ENCODE peak calls at places on chromosome 22, in six cellular contexts. V is IMR-90, H is H9, R is neuronal stem cell, O is mesendoderm, S is mesenchymal stem cell. W is an unnamed sample.

GRCh38 chr22:17785185-17786184 is 11.2 kb upstream of the BID start:
- DNase-seq in V (no peak), H (peak), R (no peak), O (peak), S (peak), W (peak)

GRCh38 chr22:20948989-20949388 is 18.1 kb upstream of the AIFM3 start:
- DNase-seq in V (no peak), H (no peak), R (no peak), O (no peak), S (no peak), W (no peak)

GRCh38 chr22:48894064-48894671 is 933.5 kb downstream of the BRD1 start:
- DNase-seq in V (no peak), H (peak), R (no peak), O (peak), S (no peak), W (no peak)

GRCh38 chr22:23632178-23632577 is at the start of gene DRICH1:
- DNase-seq in V (no peak), H (no peak), R (no peak), O (no peak), S (no peak), W (no peak)

GRCh38 chr22:44531487-44531886 is 33.5 kb upstream of the RTL6 start:
- DNase-seq in V (no peak), H (no peak), R (no peak), O (no peak), S (no peak), W (no peak)

GRCh38 chr22:35632902-35633301 is 15.3 kb upstream of the APOL6 start:
- DNase-seq in V (no peak), H (no peak), R (no peak), O (no peak), S (no peak), W (no peak)

GRCh38 chr22:29689872-29690213 is 30.0 kb upstream of the CABP7 start:
- DNase-seq in V (peak), H (peak), R (peak), O (peak), S (peak), W (peak)

GRCh38 chr22:23288301-23289129 is 108.2 kb downstream of the BCR start:
- DNase-seq in V (no peak), H (no peak), R (no peak), O (no peak), S (no peak), W (no peak)

GRCh38 chr22:42160251-42160650 is 29.6 kb upstream of the CYP2D6 start:
- DNase-seq in V (no peak), H (no peak), R (no peak), O (no peak), S (no peak), W (no peak)

GRCh38 chr22:47552024-47552423 is 789.6 kb downstream of the TBC1D22A start:
- DNase-seq in V (no peak), H (no peak), R (no peak), O (no peak), S (no peak), W (no peak)

GRCh38 chr22:47371263-47372090 is 609.0 kb downstream of the TBC1D22A start:
- DNase-seq in V (no peak), H (peak), R (no peak), O (no peak), S (no peak), W (no peak)

GRCh38 chr22:47197735-47198500 is 435.5 kb downstream of the TBC1D22A start:
- DNase-seq in V (no peak), H (peak), R (no peak), O (no peak), S (no peak), W (no peak)

GRCh38 chr22:18088825-18089568 is 11.2 kb downstream of the PEX26 start:
- DNase-seq in V (no peak), H (no peak), R (no peak), O (no peak), S (no peak), W (no peak)

GRCh38 chr22:22783505-22783904 is 104.1 kb upstream of the IGLL5 start:
- DNase-seq in V (no peak), H (no peak), R (no peak), O (no peak), S (no peak), W (no peak)

DNA sequence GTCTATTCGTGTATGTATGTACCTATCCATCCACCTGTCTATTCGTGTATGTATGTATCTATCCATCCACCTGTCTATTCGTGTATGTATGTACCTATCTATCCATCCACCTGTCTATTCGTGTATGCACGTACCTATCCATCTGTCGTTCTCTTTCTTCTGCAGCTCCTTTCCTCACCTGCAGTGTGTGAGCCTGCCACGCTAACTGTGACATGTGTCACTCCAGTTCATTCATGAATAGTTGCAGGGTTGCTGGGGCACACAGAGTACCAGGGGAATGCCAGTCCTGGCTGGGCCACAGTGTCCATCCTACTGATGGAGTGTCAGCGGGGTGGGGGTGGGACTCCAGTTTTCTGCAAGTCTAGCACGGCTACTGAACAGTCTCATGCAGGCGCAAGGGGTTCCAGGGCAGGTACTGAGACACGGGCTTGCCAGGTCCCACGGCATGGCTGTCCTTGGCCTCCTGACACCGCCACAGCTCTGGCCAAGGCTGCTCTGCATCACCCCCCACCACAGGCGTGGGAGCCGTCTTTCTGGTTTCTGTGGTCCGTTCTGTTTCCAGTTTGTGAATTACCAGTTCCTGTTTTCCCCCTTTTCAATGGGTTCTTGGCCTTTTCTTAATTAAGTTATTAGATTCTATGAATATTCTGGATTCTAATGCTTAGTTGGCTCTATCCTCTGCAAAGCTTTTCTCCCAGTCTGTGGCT is 88.8 kb upstream of the CLDN5 start:
- DNase-seq in V (no peak), H (no peak), R (no peak), O (no peak), S (no peak), W (no peak)
- H2BK5ac ChIP-seq in V (no peak), H (no peak), R (no peak), O (no peak), S (no peak), W (no peak)

DNA sequence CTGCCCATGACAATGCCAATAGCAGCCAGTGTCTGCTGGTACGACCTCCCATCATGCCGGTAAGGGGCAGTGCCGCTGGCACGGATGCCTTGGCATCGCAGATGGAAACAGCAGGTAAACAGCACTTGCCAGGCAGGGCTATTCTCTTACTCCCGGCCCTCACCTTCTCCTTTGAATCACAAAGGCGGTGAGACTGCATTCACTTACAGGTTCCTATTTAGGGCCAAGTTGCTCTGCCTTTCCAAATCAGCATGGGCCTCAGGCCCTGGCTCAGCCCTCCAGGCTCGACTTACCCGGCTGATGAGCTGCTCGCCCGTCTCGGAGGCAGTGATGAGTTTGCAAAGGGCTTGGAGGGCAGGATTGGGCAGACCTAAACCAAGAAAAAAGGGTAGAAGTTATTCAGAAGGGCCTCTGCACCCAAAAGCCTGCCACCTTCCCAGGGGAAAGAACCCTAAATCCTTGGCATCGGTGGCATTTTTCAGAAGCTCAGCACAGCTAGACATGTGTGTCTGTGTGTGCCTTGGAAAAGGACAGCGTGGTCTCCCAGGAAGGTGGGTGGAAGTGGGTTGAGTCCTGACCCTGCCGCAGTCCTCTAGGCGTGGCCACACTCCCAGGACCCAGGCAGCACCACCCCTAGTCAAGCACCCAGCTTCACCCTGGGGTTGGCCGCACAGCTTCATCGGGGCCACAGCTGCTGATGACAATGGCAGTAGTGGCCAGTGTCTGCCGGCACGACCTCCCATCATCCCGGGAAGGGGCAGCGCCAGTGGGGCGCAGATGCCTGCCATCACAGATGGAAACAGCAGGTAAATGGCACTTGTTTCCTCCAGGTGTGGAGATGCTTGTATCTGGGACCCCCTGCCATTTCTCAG is 73.5 kb upstream of the PITPNB start:
- DNase-seq in V (no peak), H (peak), R (no peak), O (no peak), S (no peak), W (no peak)
- H3K27ac ChIP-seq in V (no peak), H (no peak), R (no peak), O (no peak), S (no peak), W (no peak)

GRCh38 chr22:40416636-40417035 is 46.2 kb downstream of the SGSM3 start:
- DNase-seq in V (no peak), H (no peak), R (no peak), O (no peak), S (no peak), W (no peak)

GRCh38 chr22:40415531-40416266 is 45.3 kb downstream of the SGSM3 start:
- DNase-seq in V (peak), H (no peak), R (no peak), O (no peak), S (no peak), W (no peak)

GRCh38 chr22:40416267-40416570 is 45.8 kb downstream of the SGSM3 start:
- DNase-seq in V (no peak), H (no peak), R (no peak), O (no peak), S (no peak), W (no peak)

GRCh38 chr22:40417881-40418280 is 47.5 kb downstream of the SGSM3 start:
- DNase-seq in V (no peak), H (no peak), R (no peak), O (no peak), S (no peak), W (no peak)

GRCh38 chr22:40417041-40417440 is 46.6 kb downstream of the SGSM3 start:
- DNase-seq in V (no peak), H (no peak), R (no peak), O (no peak), S (no peak), W (no peak)
- H2BK5ac ChIP-seq in V (no peak), H (no peak), R (no peak), O (no peak), S (no peak), W (no peak)

GRCh38 chr22:27647540-27647939 is 154.0 kb downstream of the MN1 start:
- DNase-seq in V (no peak), H (no peak), R (no peak), O (no peak), S (no peak), W (no peak)
- H3K27ac ChIP-seq in V (no peak), H (no peak), R (no peak), O (no peak), S (no peak), W (no peak)

GRCh38 chr22:43504666-43505261 is 93.0 kb downstream of the MPPED1 start:
- DNase-seq in V (no peak), H (no peak), R (no peak), O (no peak), S (no peak), W (no peak)
- H2BK5ac ChIP-seq in V (peak), H (no peak), R (no peak), O (no peak), S (no peak), W (no peak)

GRCh38 chr22:38865201-38866023 is 6.6 kb downstream of the CBX6 start:
- DNase-seq in V (no peak), H (peak), R (no peak), O (no peak), S (no peak), W (no peak)
- H3K27ac ChIP-seq in V (no peak), H (no peak), R (no peak), O (no peak), S (no peak), W (no peak)

GRCh38 chr22:50262973-50263617 is 1.6 kb upstream of the MAPK12 start:
- DNase-seq in V (no peak), H (no peak), R (no peak), O (no peak), S (no peak), W (no peak)

GRCh38 chr22:50262460-50262911 is 1.0 kb upstream of the MAPK12 start:
- DNase-seq in V (no peak), H (no peak), R (no peak), O (no peak), S (no peak), W (no peak)

GRCh38 chr22:50260801-50261614 is 475 bp downstream of the MAPK12 start:
- DNase-seq in V (peak), H (no peak), R (no peak), O (no peak), S (peak), W (no peak)

GRCh38 chr22:50260434-50260800 is 1.1 kb downstream of the MAPK12 start:
- DNase-seq in V (no peak), H (no peak), R (no peak), O (no peak), S (no peak), W (no peak)

GRCh38 chr22:50261615-50262459 is at the start of gene MAPK12:
- DNase-seq in V (no peak), H (peak), R (peak), O (no peak), S (peak), W (no peak)
- H2BK5ac ChIP-seq in V (peak), H (no peak), R (peak), O (no peak), S (no peak), W (no peak)

GRCh38 chr22:32457031-32457430 is 7.2 kb downstream of the BPIFC start:
- DNase-seq in V (no peak), H (no peak), R (no peak), O (no peak), S (no peak), W (no peak)
- H3K27ac ChIP-seq in V (no peak), H (no peak), R (no peak), O (no peak), S (no peak), W (no peak)

GRCh38 chr22:38741576-38741975 is 14.2 kb downstream of the SUN2 start:
- DNase-seq in V (no peak), H (no peak), R (no peak), O (no peak), S (no peak), W (no peak)

GRCh38 chr22:38740754-38741153 is 15.0 kb downstream of the SUN2 start:
- DNase-seq in V (no peak), H (no peak), R (no peak), O (no peak), S (no peak), W (no peak)

GRCh38 chr22:38741166-38741565 is 14.6 kb downstream of the SUN2 start:
- DNase-seq in V (no peak), H (no peak), R (no peak), O (no peak), S (no peak), W (no peak)

GRCh38 chr22:38740116-38740723 is 15.6 kb downstream of the SUN2 start:
- DNase-seq in V (no peak), H (no peak), R (no peak), O (no peak), S (no peak), W (no peak)

GRCh38 chr22:38742176-38742942 is 13.4 kb downstream of the SUN2 start:
- DNase-seq in V (no peak), H (no peak), R (no peak), O (no peak), S (no peak), W (no peak)
- H2BK5ac ChIP-seq in V (no peak), H (no peak), R (no peak), O (no peak), S (no peak), W (no peak)

GRCh38 chr22:26708256-26709009 is 51.0 kb downstream of the MIAT start:
- DNase-seq in V (no peak), H (no peak), R (no peak), O (no peak), S (no peak), W (no peak)

GRCh38 chr22:26711205-26711958 is 54.0 kb downstream of the MIAT start:
- DNase-seq in V (peak), H (peak), R (no peak), O (no peak), S (peak), W (no peak)

GRCh38 chr22:26707581-26707980 is 50.2 kb downstream of the MIAT start:
- DNase-seq in V (no peak), H (no peak), R (no peak), O (no peak), S (no peak), W (no peak)

GRCh38 chr22:26712158-26712557 is 54.8 kb downstream of the MIAT start:
- DNase-seq in V (no peak), H (no peak), R (no peak), O (no peak), S (peak), W (no peak)

GRCh38 chr22:26709617-26710390 is 52.4 kb downstream of the MIAT start:
- DNase-seq in V (peak), H (no peak), R (no peak), O (no peak), S (peak), W (peak)
- H3K27ac ChIP-seq in V (peak), H (no peak), R (no peak), O (no peak), S (no peak), W (no peak)